ENCODE peak calls at places on chromosomes 4 and X, in nine cellular contexts. H is stomach, Q is H1, A is GM12878, N is suprapubic skin, D is ovary, R is SK-N-SH, O is tibial nerve, T is A549. I is an unnamed sample.

GRCh38 chr4:113636877-113637276 is 124.7 kb downstream of the CAMK2D start:
- DNase-seq in R (no peak), T (no peak), H (no peak), N (no peak), D (no peak), Q (no peak), A (no peak), O (no peak), I (no peak)

GRCh38 chrX:34880656-34881055 is 61.9 kb upstream of the FAM47B start:
- DNase-seq in O (no peak), D (no peak), N (no peak), A (no peak), T (no peak), H (no peak), Q (no peak), R (no peak), I (no peak)

GRCh38 chrX:119654112-119654531 is 38.8 kb downstream of the SEPTIN6 start:
- DNase-seq in N (no peak), T (no peak), A (no peak), Q (no peak), D (peak; percentile 53), H (no peak), R (peak; percentile 12), O (peak; percentile 18), I (no peak)

GRCh38 chrX:6228720-6229119 is at the start of gene NLGN4X:
- DNase-seq in N (no peak), Q (no peak), O (no peak), R (peak; percentile 45), H (no peak), D (peak; percentile 16), T (no peak), A (no peak), I (no peak)

GRCh38 chrX:14027031-14027430 is 2.7 kb downstream of the GEMIN8 start:
- DNase-seq in T (no peak), D (no peak), H (no peak), A (no peak), R (no peak), O (no peak), N (no peak), Q (no peak), I (no peak)

GRCh38 chr4:145351922-145352321 is 129.7 kb upstream of the SMAD1 start:
- DNase-seq in R (no peak), N (no peak), O (no peak), D (no peak), Q (no peak), A (no peak), H (no peak), T (no peak), I (no peak)

GRCh38 chr4:105186701-105187158 is 40.1 kb downstream of the TET2 start:
- DNase-seq in D (no peak), H (no peak), R (no peak), T (no peak), O (no peak), Q (no peak), A (no peak), N (no peak), I (no peak)

GRCh38 chr4:75069493-75070074 is 136.7 kb downstream of the PARM1 start:
- DNase-seq in D (no peak), O (no peak), N (no peak), A (peak; percentile 68), T (no peak), R (no peak), H (no peak), Q (no peak), I (no peak)

GRCh38 chrX:101677028-101677427 is 17.4 kb upstream of the ARMCX2 start:
- DNase-seq in Q (no peak), R (no peak), D (no peak), O (no peak), A (no peak), N (no peak), T (no peak), H (no peak), I (no peak)

GRCh38 chrX:45850197-45850774 is 649.6 kb upstream of the DIPK2B start:
- DNase-seq in Q (no peak), R (no peak), A (no peak), D (peak; percentile 16), N (no peak), T (no peak), H (no peak), O (no peak), I (no peak)

GRCh38 chrX:17409566-17410290 is 34.7 kb downstream of the NHS start:
- DNase-seq in H (no peak), T (no peak), R (no peak), A (no peak), O (no peak), Q (no peak), N (no peak), D (no peak), I (no peak)

GRCh38 chr4:931194-931959 is 739 bp downstream of the GAK start:
- DNase-seq in O (no peak), Q (no peak), H (no peak), T (no peak), N (peak; percentile 81), R (peak; percentile 55), A (no peak), D (no peak), I (no peak)

GRCh38 chr4:15895517-15895916 is 43.0 kb downstream of the FGFBP1 start:
- DNase-seq in T (no peak), A (no peak), D (no peak), H (no peak), Q (no peak), R (no peak), O (no peak), N (no peak), I (no peak)

GRCh38 chr4:56699537-56699936 is 18.4 kb upstream of the HOPX start:
- DNase-seq in H (no peak), N (no peak), R (no peak), D (no peak), T (no peak), Q (no peak), A (no peak), O (no peak), I (no peak)

GRCh38 chrX:39816871-39817731 is 280.7 kb downstream of the BCOR start:
- DNase-seq in O (no peak), R (no peak), D (peak; percentile 37), H (no peak), Q (peak; percentile 50), N (no peak), A (no peak), T (no peak), I (no peak)

GRCh38 chr4:159174645-159175147 is 71.8 kb downstream of the RAPGEF2 start:
- DNase-seq in D (no peak), T (no peak), H (no peak), Q (no peak), A (no peak), R (no peak), O (no peak), N (no peak), I (no peak)

GRCh38 chr4:159175165-159175988 is 72.5 kb downstream of the RAPGEF2 start:
- DNase-seq in T (peak; percentile 36), R (peak; percentile 48), A (peak; percentile 73), O (no peak), D (peak; percentile 36), N (no peak), Q (peak; percentile 57), H (peak; percentile 53), I (no peak)

GRCh38 chr4:159178147-159178541 is 75.3 kb downstream of the RAPGEF2 start:
- DNase-seq in A (no peak), N (no peak), R (no peak), T (no peak), Q (no peak), O (no peak), D (no peak), H (no peak), I (no peak)

GRCh38 chr4:159177265-159178146 is 74.6 kb downstream of the RAPGEF2 start:
- DNase-seq in O (no peak), D (no peak), H (no peak), R (no peak), N (no peak), T (no peak), Q (no peak), A (no peak), I (no peak)

GRCh38 chr4:159175989-159176375 is 73.1 kb downstream of the RAPGEF2 start:
- DNase-seq in Q (no peak), T (no peak), R (no peak), D (no peak), O (no peak), H (no peak), N (no peak), A (no peak), I (no peak)
- TF ChIP-seq EP300 in Q (no peak), T (no peak), R (no peak), D (no peak), O (no peak), H (no peak), N (no peak), A (no peak), I (no peak)

DNA sequence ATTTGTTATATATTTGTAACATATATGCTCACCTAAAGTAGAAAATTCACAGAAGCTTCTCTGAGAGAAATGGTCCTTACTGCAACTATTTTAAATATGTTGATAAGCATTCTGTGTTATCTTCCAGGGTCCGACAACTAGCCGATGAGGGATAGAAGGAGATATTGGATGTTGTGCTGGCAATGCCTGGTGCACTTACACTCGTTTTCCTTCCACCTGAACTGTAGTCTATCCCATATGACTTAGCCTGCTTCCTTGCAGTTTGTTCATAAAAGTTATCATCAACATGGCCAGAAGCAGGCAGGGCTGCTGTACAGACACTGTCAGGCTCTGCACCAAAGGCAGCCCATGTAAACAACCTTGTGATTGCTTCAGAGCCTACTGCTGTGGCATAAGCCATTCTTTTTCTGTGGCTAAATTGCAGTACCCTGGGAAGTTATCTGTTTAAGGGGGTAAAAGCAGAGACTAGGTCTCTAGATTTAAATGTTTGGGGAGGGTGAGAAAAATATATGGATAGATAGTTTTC is 1.6 kb downstream of the MAPK10 start:
- DNase-seq in Q (no peak), N (no peak), D (no peak), R (no peak), T (no peak), A (no peak), O (no peak), H (no peak), I (no peak)
- TF ChIP-seq EP300 in Q (no peak), N (no peak), D (no peak), R (no peak), T (no peak), A (no peak), O (no peak), H (no peak), I (no peak)

GRCh38 chr4:159867673-159868072 is 764.8 kb downstream of the RAPGEF2 start:
- DNase-seq in Q (no peak), T (no peak), R (no peak), N (no peak), H (no peak), O (no peak), A (no peak), D (no peak), I (no peak)

GRCh38 chr4:159871141-159871540 is 768.3 kb downstream of the RAPGEF2 start:
- DNase-seq in Q (no peak), R (no peak), H (no peak), D (no peak), O (no peak), A (no peak), T (no peak), N (no peak), I (no peak)
- TF ChIP-seq EP300 in Q (no peak), R (no peak), H (no peak), D (no peak), O (no peak), A (no peak), T (no peak), N (no peak), I (no peak)

DNA sequence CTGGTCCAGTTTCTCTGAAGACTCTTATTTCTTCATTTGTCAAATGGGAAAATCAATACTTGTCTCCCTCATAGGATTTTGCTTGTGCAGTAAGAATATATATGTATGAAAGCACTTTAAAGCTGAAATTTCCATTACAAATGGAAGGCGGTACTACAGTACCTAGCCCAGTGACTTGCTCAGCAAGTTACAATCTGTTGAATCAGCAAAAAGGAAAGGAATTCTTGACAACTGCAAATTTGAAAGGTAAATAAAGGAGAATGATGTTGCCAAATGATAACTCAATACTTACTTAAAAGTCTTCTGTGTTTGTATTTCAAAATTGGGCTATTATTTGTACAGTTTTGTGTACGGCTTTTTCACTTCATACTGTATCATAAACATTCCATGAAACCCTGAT is 71.2 kb downstream of the PKD2 start:
- DNase-seq in O (no peak), A (no peak), N (no peak), T (no peak), Q (no peak), H (no peak), D (no peak), R (no peak), I (no peak)
- TF ChIP-seq EP300 in O (no peak), A (no peak), N (no peak), T (no peak), Q (no peak), H (no peak), D (no peak), R (no peak), I (no peak)